ENCODE peak calls at places on chromosomes 7 and 10, in six cellular contexts. One of them, this sample, is unnamed.

GRCh38 chr7:99860281-99861127 is 16.3 kb downstream of the OR2AE1 start:
- DNase-seq in neuronal stem cell: no peak
- DNase-seq in IMR-90: peak; percentile 52
- DNase-seq in H9: no peak
- DNase-seq in mesenchymal stem cell: no peak
- DNase-seq in trophoblast cell: peak; percentile 11
- DNase-seq in this sample: no peak

GRCh38 chr7:102264367-102264891 is 22.2 kb upstream of the SH2B2 start:
- DNase-seq in neuronal stem cell: no peak
- DNase-seq in IMR-90: peak; percentile 78
- DNase-seq in H9: no peak
- DNase-seq in mesenchymal stem cell: no peak
- DNase-seq in trophoblast cell: no peak
- DNase-seq in this sample: no peak

GRCh38 chr7:11328309-11328708 is 354.6 kb downstream of the PHF14 start:
- DNase-seq in neuronal stem cell: no peak
- DNase-seq in IMR-90: no peak
- DNase-seq in H9: no peak
- DNase-seq in mesenchymal stem cell: peak; percentile 76
- DNase-seq in trophoblast cell: peak; percentile 14
- DNase-seq in this sample: no peak

GRCh38 chr10:73802276-73802991 is 9.0 kb downstream of the NDST2 start:
- DNase-seq in neuronal stem cell: no peak
- DNase-seq in IMR-90: no peak
- DNase-seq in H9: no peak
- DNase-seq in mesenchymal stem cell: no peak
- DNase-seq in trophoblast cell: no peak
- DNase-seq in this sample: no peak

GRCh38 chr10:97407211-97407951 is 6.2 kb upstream of the RRP12 start:
- DNase-seq in neuronal stem cell: peak; percentile 62
- DNase-seq in IMR-90: peak; percentile 78
- DNase-seq in H9: peak; percentile 92
- DNase-seq in mesenchymal stem cell: peak; percentile 87
- DNase-seq in trophoblast cell: peak; percentile 58
- DNase-seq in this sample: peak; percentile 82

GRCh38 chr7:118079369-118079768 is 104.6 kb upstream of the LSM8 start:
- DNase-seq in neuronal stem cell: no peak
- DNase-seq in IMR-90: peak; percentile 8
- DNase-seq in H9: no peak
- DNase-seq in mesenchymal stem cell: peak; percentile 28
- DNase-seq in trophoblast cell: no peak
- DNase-seq in this sample: no peak

GRCh38 chr10:104274762-104275721 is 6.1 kb downstream of the GSTO2 start:
- DNase-seq in neuronal stem cell: no peak
- DNase-seq in IMR-90: no peak
- DNase-seq in H9: peak; percentile 86
- DNase-seq in mesenchymal stem cell: no peak
- DNase-seq in trophoblast cell: peak; percentile 38
- DNase-seq in this sample: peak; percentile 91

GRCh38 chr7:16212610-16213009 is 208.7 kb downstream of the CRPPA start:
- DNase-seq in neuronal stem cell: no peak
- DNase-seq in IMR-90: no peak
- DNase-seq in H9: no peak
- DNase-seq in mesenchymal stem cell: no peak
- DNase-seq in trophoblast cell: no peak
- DNase-seq in this sample: no peak

GRCh38 chr7:98200364-98200763 is 10.9 kb upstream of the BHLHA15 start:
- DNase-seq in neuronal stem cell: no peak
- DNase-seq in IMR-90: no peak
- DNase-seq in H9: no peak
- DNase-seq in mesenchymal stem cell: no peak
- DNase-seq in trophoblast cell: no peak
- DNase-seq in this sample: no peak

GRCh38 chr10:24723788-24724380 is at the start of gene ARHGAP21:
- DNase-seq in neuronal stem cell: peak; percentile 55
- DNase-seq in IMR-90: peak; percentile 68
- DNase-seq in H9: peak; percentile 61
- DNase-seq in mesenchymal stem cell: peak; percentile 84
- DNase-seq in trophoblast cell: peak; percentile 61
- DNase-seq in this sample: no peak

GRCh38 chr10:52621635-52622079 is 150.9 kb downstream of the MBL2 start:
- DNase-seq in neuronal stem cell: no peak
- DNase-seq in IMR-90: peak; percentile 43
- DNase-seq in H9: no peak
- DNase-seq in mesenchymal stem cell: no peak
- DNase-seq in trophoblast cell: no peak
- DNase-seq in this sample: no peak

GRCh38 chr7:128030999-128031681 is at the start of gene LRRC4:
- DNase-seq in neuronal stem cell: peak; percentile 63
- DNase-seq in IMR-90: peak; percentile 43
- DNase-seq in H9: peak; percentile 63
- DNase-seq in mesenchymal stem cell: peak; percentile 56
- DNase-seq in trophoblast cell: no peak
- DNase-seq in this sample: no peak

GRCh38 chr10:17053513-17053912 is 76.1 kb downstream of the CUBN start:
- DNase-seq in neuronal stem cell: no peak
- DNase-seq in IMR-90: no peak
- DNase-seq in H9: no peak
- DNase-seq in mesenchymal stem cell: no peak
- DNase-seq in trophoblast cell: no peak
- DNase-seq in this sample: no peak

GRCh38 chr10:79981673-79982485 is 33.0 kb upstream of the SFTPD start:
- DNase-seq in neuronal stem cell: peak; percentile 36
- DNase-seq in IMR-90: peak; percentile 2
- DNase-seq in H9: peak; percentile 80
- DNase-seq in mesenchymal stem cell: peak; percentile 43
- DNase-seq in trophoblast cell: peak; percentile 74
- DNase-seq in this sample: peak; percentile 79

GRCh38 chr7:26759108-26759507 is 105.3 kb downstream of the SKAP2 start:
- DNase-seq in neuronal stem cell: no peak
- DNase-seq in IMR-90: no peak
- DNase-seq in H9: no peak
- DNase-seq in mesenchymal stem cell: no peak
- DNase-seq in trophoblast cell: no peak
- DNase-seq in this sample: no peak

GRCh38 chr7:77808517-77808916 is 9.9 kb downstream of the PHTF2 start:
- DNase-seq in neuronal stem cell: no peak
- DNase-seq in IMR-90: no peak
- DNase-seq in H9: no peak
- DNase-seq in mesenchymal stem cell: no peak
- DNase-seq in trophoblast cell: no peak
- DNase-seq in this sample: no peak

GRCh38 chr10:74238031-74238431 is 87.0 kb downstream of the ADK start:
- DNase-seq in neuronal stem cell: no peak
- DNase-seq in IMR-90: peak; percentile 57
- DNase-seq in H9: no peak
- DNase-seq in mesenchymal stem cell: peak; percentile 78
- DNase-seq in trophoblast cell: peak; percentile 39
- DNase-seq in this sample: no peak

GRCh38 chr10:14608381-14609001 is 166.2 kb downstream of the FAM107B start:
- DNase-seq in neuronal stem cell: no peak
- DNase-seq in IMR-90: no peak
- DNase-seq in H9: no peak
- DNase-seq in mesenchymal stem cell: no peak
- DNase-seq in trophoblast cell: no peak
- DNase-seq in this sample: no peak

GRCh38 chr7:12386237-12386839 is 17.3 kb downstream of the VWDE start:
- DNase-seq in neuronal stem cell: no peak
- DNase-seq in IMR-90: no peak
- DNase-seq in H9: no peak
- DNase-seq in mesenchymal stem cell: no peak
- DNase-seq in trophoblast cell: no peak
- DNase-seq in this sample: no peak

GRCh38 chr10:126549326-126549725 is 121.2 kb downstream of the C10orf90 start:
- DNase-seq in neuronal stem cell: no peak
- DNase-seq in IMR-90: no peak
- DNase-seq in H9: no peak
- DNase-seq in mesenchymal stem cell: no peak
- DNase-seq in trophoblast cell: no peak
- DNase-seq in this sample: no peak

GRCh38 chr10:126551197-126551596 is 119.3 kb downstream of the C10orf90 start:
- DNase-seq in neuronal stem cell: no peak
- DNase-seq in IMR-90: no peak
- DNase-seq in H9: no peak
- DNase-seq in mesenchymal stem cell: no peak
- DNase-seq in trophoblast cell: no peak
- DNase-seq in this sample: no peak
- H3K14ac ChIP-seq in neuronal stem cell: no peak overlapping the region
- H3K14ac ChIP-seq in IMR-90: no peak overlapping the region
- H3K14ac ChIP-seq in H9: no peak overlapping the region
- H3K14ac ChIP-seq in mesenchymal stem cell: no peak overlapping the region
- H3K14ac ChIP-seq in trophoblast cell: no peak overlapping the region
- H3K14ac ChIP-seq in this sample: no peak overlapping the region

GRCh38 chr10:28382520-28383269 is 79.8 kb upstream of the MPP7 start:
- DNase-seq in neuronal stem cell: no peak
- DNase-seq in IMR-90: peak; percentile 72
- DNase-seq in H9: no peak
- DNase-seq in mesenchymal stem cell: peak; percentile 22
- DNase-seq in trophoblast cell: no peak
- DNase-seq in this sample: no peak
- H3K9ac ChIP-seq in neuronal stem cell: no peak overlapping the region
- H3K9ac ChIP-seq in IMR-90: no peak overlapping the region
- H3K9ac ChIP-seq in H9: no peak overlapping the region
- H3K9ac ChIP-seq in mesenchymal stem cell: peak overlapping the region; percentile 51
- H3K9ac ChIP-seq in trophoblast cell: no peak overlapping the region
- H3K9ac ChIP-seq in this sample: no peak overlapping the region

DNA sequence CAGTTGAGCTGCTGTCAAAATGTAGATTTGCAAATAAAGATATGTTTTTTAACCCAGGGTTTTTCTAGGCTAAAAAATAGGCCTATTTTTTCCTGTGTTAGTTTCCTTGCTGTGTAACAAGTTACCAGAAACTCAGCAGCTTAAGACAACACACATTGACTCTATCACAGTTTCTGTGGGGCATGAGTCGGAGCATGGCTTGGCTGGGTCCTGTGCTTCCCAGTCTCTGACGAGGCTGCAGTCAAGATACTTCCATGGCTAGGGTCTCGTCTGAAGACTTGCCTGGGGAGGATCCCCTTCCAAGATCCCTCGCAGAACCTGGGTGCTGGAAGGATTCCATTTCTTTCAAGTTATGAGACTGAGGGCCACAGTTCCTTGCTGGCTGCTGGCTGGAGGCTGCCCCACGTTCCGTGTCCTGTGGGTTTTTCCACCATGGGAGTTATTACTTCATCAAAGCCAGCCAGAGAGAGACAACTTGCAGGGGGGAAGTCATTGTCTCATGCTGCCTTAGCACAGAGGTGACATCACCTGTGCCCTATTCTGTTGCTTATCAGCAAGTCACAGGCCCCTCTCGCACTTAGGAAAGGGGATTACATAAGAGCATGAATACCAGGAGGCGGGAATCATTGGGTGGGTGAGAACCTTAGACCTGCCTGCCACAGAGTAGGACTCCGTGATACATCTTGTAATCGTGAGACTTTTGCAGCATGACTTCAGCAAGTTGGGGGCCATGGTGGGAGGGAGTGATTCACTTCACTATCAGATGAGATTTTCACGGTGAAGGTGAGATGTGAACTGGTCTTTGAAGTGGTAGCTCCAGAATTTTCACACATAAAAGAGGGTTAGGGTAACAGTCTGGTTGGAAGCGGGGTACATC is 77.9 kb downstream of the CCNY start:
- DNase-seq in neuronal stem cell: no peak
- DNase-seq in IMR-90: peak; percentile 54
- DNase-seq in H9: no peak
- DNase-seq in mesenchymal stem cell: no peak
- DNase-seq in trophoblast cell: no peak
- DNase-seq in this sample: no peak
- H4K91ac ChIP-seq in neuronal stem cell: no peak overlapping the region
- H4K91ac ChIP-seq in IMR-90: no peak overlapping the region
- H4K91ac ChIP-seq in H9: no peak overlapping the region
- H4K91ac ChIP-seq in mesenchymal stem cell: no peak overlapping the region
- H4K91ac ChIP-seq in trophoblast cell: peak overlapping the region; percentile 25
- H4K91ac ChIP-seq in this sample: no peak overlapping the region

GRCh38 chr7:999149-999883 is 16.3 kb downstream of the CYP2W1 start:
- DNase-seq in neuronal stem cell: no peak
- DNase-seq in IMR-90: no peak
- DNase-seq in H9: no peak
- DNase-seq in mesenchymal stem cell: no peak
- DNase-seq in trophoblast cell: peak; percentile 58
- DNase-seq in this sample: no peak

GRCh38 chr7:997404-998395 is 14.7 kb downstream of the CYP2W1 start:
- DNase-seq in neuronal stem cell: no peak
- DNase-seq in IMR-90: no peak
- DNase-seq in H9: no peak
- DNase-seq in mesenchymal stem cell: no peak
- DNase-seq in trophoblast cell: peak; percentile 58
- DNase-seq in this sample: no peak

GRCh38 chr7:994592-995308 is 11.8 kb downstream of the CYP2W1 start:
- DNase-seq in neuronal stem cell: no peak
- DNase-seq in IMR-90: no peak
- DNase-seq in H9: no peak
- DNase-seq in mesenchymal stem cell: no peak
- DNase-seq in trophoblast cell: no peak
- DNase-seq in this sample: no peak

GRCh38 chr7:995571-995970 is 12.6 kb downstream of the CYP2W1 start:
- DNase-seq in neuronal stem cell: no peak
- DNase-seq in IMR-90: no peak
- DNase-seq in H9: no peak
- DNase-seq in mesenchymal stem cell: no peak
- DNase-seq in trophoblast cell: no peak
- DNase-seq in this sample: no peak

DNA sequence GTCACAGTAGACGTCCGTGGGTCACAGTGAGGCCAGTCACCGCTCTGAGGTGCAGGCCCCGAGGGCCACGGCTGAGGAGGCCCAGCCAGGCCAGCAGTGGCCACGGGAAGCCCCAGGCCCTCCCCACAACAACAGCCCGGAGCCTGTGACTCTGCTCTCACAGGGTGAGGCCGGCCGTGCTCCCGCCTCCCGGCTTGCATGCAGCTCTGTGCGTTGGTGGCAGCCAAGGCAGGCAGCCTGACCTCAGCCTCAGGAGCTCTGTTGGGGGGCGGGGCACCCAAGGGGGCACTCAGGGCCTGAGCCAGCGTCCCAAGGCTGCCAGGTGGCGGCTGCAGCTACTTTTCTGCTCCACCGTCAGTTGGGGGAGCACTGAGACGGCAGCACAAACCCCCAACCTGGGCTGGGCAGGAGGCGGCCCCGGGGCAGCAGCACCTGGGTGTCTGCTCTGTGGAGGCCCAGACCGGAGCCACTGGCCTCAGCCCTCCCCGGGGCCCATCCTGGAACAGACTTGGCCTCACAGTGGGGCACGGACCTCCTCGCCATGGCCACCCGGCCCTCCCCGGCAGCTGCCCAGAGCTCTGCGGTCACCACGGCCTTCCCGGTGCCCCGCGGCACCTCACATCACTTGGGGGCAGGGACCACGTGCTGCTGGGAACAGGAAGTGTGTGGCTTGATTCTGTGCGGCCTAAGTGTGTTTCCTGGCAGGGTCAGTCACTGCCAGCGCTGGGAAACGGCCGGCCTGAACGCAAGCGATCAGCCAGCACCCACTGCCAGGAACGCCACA is 13.3 kb downstream of the CYP2W1 start:
- DNase-seq in neuronal stem cell: no peak
- DNase-seq in IMR-90: no peak
- DNase-seq in H9: no peak
- DNase-seq in mesenchymal stem cell: no peak
- DNase-seq in trophoblast cell: peak; percentile 42
- DNase-seq in this sample: no peak
- H3K14ac ChIP-seq in neuronal stem cell: no peak overlapping the region
- H3K14ac ChIP-seq in IMR-90: no peak overlapping the region
- H3K14ac ChIP-seq in H9: no peak overlapping the region
- H3K14ac ChIP-seq in mesenchymal stem cell: no peak overlapping the region
- H3K14ac ChIP-seq in trophoblast cell: no peak overlapping the region
- H3K14ac ChIP-seq in this sample: no peak overlapping the region

GRCh38 chr10:71678057-71678805 is 41.3 kb downstream of the C10orf105 start:
- DNase-seq in neuronal stem cell: no peak
- DNase-seq in IMR-90: no peak
- DNase-seq in H9: no peak
- DNase-seq in mesenchymal stem cell: no peak
- DNase-seq in trophoblast cell: no peak
- DNase-seq in this sample: no peak
- H3K9ac ChIP-seq in neuronal stem cell: no peak overlapping the region
- H3K9ac ChIP-seq in IMR-90: no peak overlapping the region
- H3K9ac ChIP-seq in H9: no peak overlapping the region
- H3K9ac ChIP-seq in mesenchymal stem cell: no peak overlapping the region
- H3K9ac ChIP-seq in trophoblast cell: no peak overlapping the region
- H3K9ac ChIP-seq in this sample: no peak overlapping the region